ENCODE peak calls at places on chromosomes 3 and 15, in five cellular contexts. Q, K, H, D and I are unnamed samples.

GRCh38 chr3:192169332-192169915 is 557.9 kb downstream of the FGF12 start:
- DNase-seq in Q (peak), H (no peak), D (no peak), K (no peak), I (no peak)

GRCh38 chr15:47331796-47332480 is 385.4 kb upstream of the SEMA6D start:
- DNase-seq in Q (peak), H (no peak), D (no peak), K (peak), I (no peak)

GRCh38 chr15:72086010-72086697 is 31.8 kb downstream of the MYO9A start:
- DNase-seq in Q (no peak), D (no peak), H (peak), K (no peak), I (no peak)

GRCh38 chr3:184110316-184110725 is 13.5 kb downstream of the HTR3E start:
- DNase-seq in K (peak), Q (peak), H (no peak), D (no peak), I (no peak)

GRCh38 chr3:36408146-36408545 is 27.8 kb downstream of the STAC start:
- DNase-seq in K (no peak), Q (peak), H (no peak), D (no peak), I (no peak)

GRCh38 chr15:57326196-57326595 is 50.1 kb upstream of the CGNL1 start:
- DNase-seq in H (no peak), K (no peak), D (no peak), Q (no peak), I (no peak)

GRCh38 chr3:161409069-161409468 is 37.8 kb upstream of the SPTSSB start:
- DNase-seq in K (peak), H (no peak), D (no peak), Q (peak), I (no peak)

GRCh38 chr3:124993462-124993861 is 58.9 kb upstream of the MUC13 start:
- DNase-seq in K (no peak), Q (peak), H (no peak), D (no peak), I (no peak)

GRCh38 chr3:197539651-197540051 is 16.1 kb downstream of the BDH1 start:
- DNase-seq in H (no peak), Q (no peak), K (no peak), D (peak), I (no peak)

GRCh38 chr15:69939513-69940440 is 157.9 kb downstream of the TLE3 start:
- DNase-seq in Q (no peak), K (no peak), H (no peak), D (no peak), I (no peak)

GRCh38 chr3:194503101-194503531 is 16.3 kb upstream of the ATP13A3 start:
- DNase-seq in D (no peak), H (no peak), K (no peak), Q (peak), I (no peak)

GRCh38 chr3:61855211-61855610 is 293.8 kb downstream of the PTPRG start:
- DNase-seq in Q (peak), H (no peak), D (no peak), K (no peak), I (no peak)

GRCh38 chr3:61861410-61861809 is 300.0 kb downstream of the PTPRG start:
- DNase-seq in Q (no peak), H (no peak), D (no peak), K (no peak), I (no peak)

GRCh38 chr3:61853912-61854311 is 292.5 kb downstream of the PTPRG start:
- DNase-seq in H (no peak), K (no peak), Q (peak), D (no peak), I (no peak)

GRCh38 chr3:61857297-61857696 is 295.9 kb downstream of the PTPRG start:
- DNase-seq in K (no peak), D (no peak), H (no peak), Q (peak), I (no peak)

DNA sequence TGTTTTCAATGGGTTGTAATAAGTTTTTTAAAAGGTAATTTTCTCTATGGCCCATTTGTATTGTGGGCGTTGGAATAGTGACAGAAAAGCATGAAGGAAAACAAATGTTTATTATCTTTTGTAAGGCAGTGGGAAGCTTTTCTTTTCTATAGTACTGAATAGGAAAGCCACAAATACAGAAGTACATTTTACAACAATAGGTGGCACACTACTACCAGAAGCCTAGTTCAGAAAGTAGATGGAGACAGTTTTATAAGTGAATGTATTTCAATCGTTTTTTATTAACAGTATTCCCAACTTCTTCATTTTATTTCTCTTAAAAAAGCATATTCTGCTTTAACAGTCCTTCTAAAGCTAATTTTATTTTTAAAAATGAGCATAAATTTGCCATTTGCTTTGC is 296.7 kb downstream of the PTPRG start:
- DNase-seq in Q (peak), H (no peak), D (no peak), K (peak), I (no peak)
- TF ChIP-seq CTCF in Q (peak), H (peak), D (peak), K (peak), I (no peak)

GRCh38 chr3:20039765-20040475 is at the start of gene KAT2B:
- DNase-seq in D (peak), K (peak), Q (peak), H (peak), I (peak)

GRCh38 chr3:20039082-20039764 is 1.0 kb upstream of the KAT2B start:
- DNase-seq in D (no peak), Q (no peak), H (no peak), K (no peak), I (no peak)

GRCh38 chr3:20041197-20041780 is 1.0 kb downstream of the KAT2B start:
- DNase-seq in Q (peak), H (peak), D (peak), K (peak), I (peak)

GRCh38 chr3:20042331-20042730 is 2.1 kb downstream of the KAT2B start:
- DNase-seq in K (no peak), D (no peak), H (no peak), Q (no peak), I (no peak)

DNA sequence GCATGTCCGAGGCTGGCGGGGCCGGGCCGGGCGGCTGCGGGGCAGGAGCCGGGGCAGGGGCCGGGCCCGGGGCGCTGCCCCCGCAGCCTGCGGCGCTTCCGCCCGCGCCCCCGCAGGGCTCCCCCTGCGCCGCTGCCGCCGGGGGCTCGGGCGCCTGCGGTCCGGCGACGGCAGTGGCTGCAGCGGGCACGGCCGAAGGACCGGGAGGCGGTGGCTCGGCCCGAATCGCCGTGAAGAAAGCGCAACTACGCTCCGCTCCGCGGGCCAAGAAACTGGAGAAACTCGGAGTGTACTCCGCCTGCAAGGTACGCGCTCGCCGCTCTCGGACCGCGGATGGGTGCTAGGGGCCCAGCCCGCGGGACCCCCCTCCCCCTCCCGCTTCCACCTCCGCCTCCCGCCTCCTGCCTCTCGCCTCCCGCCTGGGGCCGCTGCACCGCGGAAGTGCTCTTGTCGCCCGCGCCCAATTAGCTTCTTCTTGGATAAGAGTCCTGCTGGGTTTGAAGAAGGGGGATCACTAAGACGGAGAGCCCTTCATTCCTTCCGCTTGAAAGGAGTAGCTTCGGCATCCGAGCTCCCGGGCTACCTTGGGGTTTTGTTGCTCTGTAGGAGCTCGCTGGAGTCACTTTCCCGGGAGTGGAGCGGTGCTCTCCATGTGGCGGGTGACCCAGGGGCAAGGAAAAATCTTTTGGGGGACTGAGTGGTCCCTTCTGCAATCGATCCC is 390 bp downstream of the KAT2B start:
- DNase-seq in D (peak), Q (peak), H (peak), K (peak), I (peak)
- TF ChIP-seq CTCF in D (peak), Q (peak), H (no peak), K (peak), I (no peak)

GRCh38 chr3:98573231-98573728 is 20.1 kb downstream of the CPOX start:
- DNase-seq in H (no peak), D (no peak), K (no peak), Q (peak), I (no peak)
- TF ChIP-seq CTCF in H (no peak), D (no peak), K (peak), Q (peak), I (peak)

DNA sequence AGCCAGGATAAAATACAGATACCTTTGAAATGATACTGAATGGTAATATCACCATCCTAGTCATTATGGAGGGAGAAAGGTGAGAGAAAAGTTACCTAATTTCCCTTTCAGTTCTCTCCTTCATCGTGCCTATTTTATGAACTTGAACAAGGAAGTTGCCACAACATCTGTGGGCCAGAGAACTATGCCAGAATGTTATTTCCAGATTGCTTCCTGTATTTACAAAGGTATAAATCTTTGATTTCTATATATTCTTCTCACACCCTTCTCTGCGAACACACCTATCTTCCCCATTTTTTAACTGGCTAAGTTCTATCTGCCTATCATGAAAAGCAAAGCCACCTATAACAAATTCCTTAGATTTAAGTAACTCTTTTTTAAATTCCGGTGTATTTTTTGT is 163.6 kb upstream of the GRM7 start:
- DNase-seq in D (no peak), H (no peak), K (no peak), Q (no peak), I (no peak)
- TF ChIP-seq CTCF in D (no peak), H (no peak), K (no peak), Q (no peak), I (no peak)

DNA sequence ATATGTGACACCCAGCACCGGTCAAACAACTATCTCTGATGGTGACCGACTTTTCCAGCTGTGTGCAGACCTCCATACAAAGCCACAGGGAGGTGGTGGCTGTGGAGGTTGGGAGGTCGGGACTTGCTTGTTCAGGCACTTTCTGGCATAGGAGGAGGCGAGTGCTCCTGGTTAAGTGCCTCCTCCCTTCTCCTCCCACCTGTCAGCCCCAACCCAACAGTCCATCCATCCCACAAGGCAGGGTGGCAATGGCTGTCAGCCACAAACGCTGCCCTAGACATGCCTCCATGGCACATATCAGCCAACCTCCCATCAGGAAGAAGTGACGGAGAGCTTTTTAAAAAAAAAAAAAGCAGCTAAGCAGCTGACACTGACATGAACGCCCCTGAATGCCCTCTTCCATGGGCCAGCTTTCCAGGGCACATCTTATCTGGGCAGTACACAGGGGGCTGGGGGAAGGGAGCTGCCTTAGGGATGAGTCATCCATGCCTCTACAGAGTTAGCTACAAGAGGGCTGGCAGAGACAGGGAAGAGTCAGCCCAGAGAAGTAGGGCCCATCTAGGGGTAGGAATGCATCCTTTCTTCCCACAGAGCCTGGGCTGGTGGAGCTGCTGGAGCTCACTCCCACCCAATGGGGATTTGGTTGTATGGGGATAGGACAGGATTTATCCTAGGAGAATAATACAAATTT is 41.2 kb downstream of the CCDC12 start:
- DNase-seq in K (peak), Q (peak), D (peak), H (peak), I (peak)
- TF ChIP-seq CTCF in K (peak), Q (peak), D (peak), H (no peak), I (no peak)

DNA sequence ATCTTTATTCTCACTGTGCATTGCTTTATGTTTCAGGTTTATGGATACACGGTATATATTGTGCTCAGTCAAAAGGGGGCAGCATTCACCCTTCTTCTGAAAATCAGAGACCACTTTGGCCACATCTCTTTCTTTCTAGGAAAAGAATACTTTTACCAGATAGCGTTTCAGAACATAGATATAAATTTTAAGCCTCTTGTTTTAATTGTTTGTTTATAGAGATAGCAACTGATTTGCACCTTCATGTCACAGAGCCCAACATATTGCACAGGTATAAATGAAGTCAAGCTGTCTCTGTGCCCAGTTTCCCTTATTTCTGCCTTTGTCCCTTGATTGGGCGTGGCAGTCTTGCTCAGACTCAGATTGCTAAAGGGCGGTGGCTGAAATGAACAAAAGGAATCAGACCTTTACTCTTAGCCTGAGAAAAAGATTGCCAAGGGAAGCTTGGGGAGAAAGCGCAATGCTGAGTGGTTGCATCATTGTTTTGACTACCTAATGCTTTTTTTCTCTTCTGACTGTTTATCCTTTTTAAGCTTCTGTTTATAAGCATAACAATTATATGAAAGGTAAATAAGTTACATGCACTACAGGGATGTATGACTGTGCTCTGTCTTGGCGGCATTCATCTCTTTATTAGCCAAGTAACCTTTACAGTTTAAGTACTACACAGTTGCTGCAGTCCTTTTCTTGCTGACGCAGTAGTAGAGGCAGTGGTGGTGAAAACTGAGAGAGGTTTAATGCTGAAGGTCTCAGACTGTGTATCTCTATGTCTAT is 70.8 kb upstream of the ZBTB20 start:
- DNase-seq in D (no peak), H (no peak), Q (peak), K (peak), I (no peak)
- TF ChIP-seq CTCF in D (peak), H (peak), Q (peak), K (peak), I (peak)

DNA sequence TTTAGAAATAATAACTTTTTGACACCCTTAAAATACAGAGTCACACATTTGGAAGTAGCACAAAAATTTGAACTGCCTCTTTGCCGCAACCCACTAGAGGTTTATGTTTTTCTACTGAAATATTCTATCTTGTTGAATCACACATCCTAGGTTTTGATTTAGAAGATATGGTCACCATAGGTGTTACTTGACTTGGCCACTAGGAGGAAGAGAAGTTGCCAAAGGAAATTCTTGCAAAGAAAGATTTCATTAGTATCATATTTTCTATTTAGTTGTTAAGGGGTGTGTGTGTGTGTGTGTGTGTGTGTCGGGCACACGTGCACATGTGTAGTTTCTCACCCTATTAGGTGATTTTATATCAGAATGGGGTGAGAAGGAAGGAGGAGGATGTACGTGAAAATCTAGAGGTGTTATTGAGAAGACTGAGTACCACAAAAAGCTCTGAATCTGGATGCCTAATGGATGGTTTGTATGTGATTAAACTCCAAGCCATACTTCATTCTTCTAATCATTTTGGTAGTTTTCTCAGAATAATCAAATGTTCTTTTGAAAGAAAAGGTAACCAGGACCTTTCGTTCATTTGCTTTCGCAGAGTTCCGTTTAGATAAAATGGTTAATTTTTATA is 31.5 kb downstream of the ZFAND6 start:
- DNase-seq in K (no peak), Q (peak), H (no peak), D (no peak), I (no peak)
- TF ChIP-seq CTCF in K (peak), Q (peak), H (no peak), D (peak), I (peak)

DNA sequence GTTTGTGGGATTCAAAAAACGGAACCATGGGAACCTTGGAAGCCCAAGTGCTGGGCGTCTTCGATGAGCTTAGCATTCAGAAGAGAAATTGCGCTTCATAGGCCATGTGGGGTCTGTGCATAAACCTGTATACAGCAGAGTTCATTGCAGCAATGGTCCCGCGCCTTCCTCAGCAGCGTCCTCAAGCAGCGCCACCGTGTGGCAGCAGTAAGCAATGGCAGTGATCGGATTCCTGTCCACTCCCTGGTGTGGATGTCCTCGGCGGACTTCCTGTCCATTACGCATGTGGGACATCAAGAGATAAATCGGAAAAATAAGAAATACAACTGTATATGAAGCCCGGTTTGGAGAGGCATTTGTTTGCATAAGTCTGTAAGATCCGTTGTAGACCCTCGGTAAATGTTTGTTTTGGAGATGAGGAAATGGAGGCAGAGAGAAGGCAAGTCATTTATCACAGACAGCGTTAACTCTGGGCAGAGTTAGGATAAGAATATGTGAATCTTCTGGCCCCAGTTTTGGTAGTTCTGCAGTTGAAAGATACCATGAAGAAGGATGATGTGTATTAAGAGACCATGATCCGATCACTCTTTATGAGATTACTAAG is 57.7 kb downstream of the CNTN4 start:
- DNase-seq in H (no peak), Q (peak), D (no peak), K (no peak), I (no peak)
- TF ChIP-seq CTCF in H (no peak), Q (peak), D (no peak), K (peak), I (peak)

GRCh38 chr15:62928242-62928995 is 114.1 kb upstream of the TPM1 start:
- DNase-seq in H (no peak), Q (peak), K (peak), D (no peak), I (no peak)
- TF ChIP-seq CTCF in H (no peak), Q (peak), K (peak), D (no peak), I (no peak)